ENCODE peak calls at places on chromosomes 2 and 18, in eight cellular contexts. One of them, this sample, is unnamed.

GRCh38 chr2:53880756-53881155 is 21.0 kb upstream of the GPR75 start:
- DNase-seq in sigmoid colon: no peak
- DNase-seq in right lobe of liver: no peak
- DNase-seq in ovary: no peak
- DNase-seq in body of pancreas: no peak
- DNase-seq in lower leg skin: no peak
- DNase-seq in transverse colon: no peak
- DNase-seq in HCT116: no peak
- DNase-seq in this sample: no peak

GRCh38 chr2:110714824-110715223 is 17.5 kb upstream of the ACOXL start:
- DNase-seq in sigmoid colon: no peak
- DNase-seq in right lobe of liver: no peak
- DNase-seq in ovary: no peak
- DNase-seq in body of pancreas: no peak
- DNase-seq in lower leg skin: no peak
- DNase-seq in transverse colon: peak; percentile 39
- DNase-seq in HCT116: no peak
- DNase-seq in this sample: no peak

GRCh38 chr2:99543247-99543646 is 53.4 kb upstream of the REV1 start:
- DNase-seq in sigmoid colon: no peak
- DNase-seq in right lobe of liver: no peak
- DNase-seq in ovary: no peak
- DNase-seq in body of pancreas: no peak
- DNase-seq in lower leg skin: no peak
- DNase-seq in transverse colon: no peak
- DNase-seq in HCT116: no peak
- DNase-seq in this sample: no peak

GRCh38 chr2:170771049-170771937 is 1.1 kb downstream of the ERICH2 start:
- DNase-seq in sigmoid colon: no peak
- DNase-seq in right lobe of liver: no peak
- DNase-seq in ovary: no peak
- DNase-seq in body of pancreas: no peak
- DNase-seq in lower leg skin: no peak
- DNase-seq in transverse colon: peak; percentile 39
- DNase-seq in HCT116: peak; percentile 7
- DNase-seq in this sample: no peak

GRCh38 chr2:241645056-241645914 is 7.8 kb downstream of the ATG4B start:
- DNase-seq in sigmoid colon: no peak
- DNase-seq in right lobe of liver: no peak
- DNase-seq in ovary: no peak
- DNase-seq in body of pancreas: no peak
- DNase-seq in lower leg skin: no peak
- DNase-seq in transverse colon: no peak
- DNase-seq in HCT116: no peak
- DNase-seq in this sample: no peak

GRCh38 chr2:229714080-229714735 is at the start of gene DNER:
- DNase-seq in sigmoid colon: no peak
- DNase-seq in right lobe of liver: peak; percentile 48
- DNase-seq in ovary: no peak
- DNase-seq in body of pancreas: peak; percentile 66
- DNase-seq in lower leg skin: no peak
- DNase-seq in transverse colon: peak; percentile 20
- DNase-seq in HCT116: no peak
- DNase-seq in this sample: peak; percentile 79

GRCh38 chr2:9897796-9898195 is 53.7 kb upstream of the GRHL1 start:
- DNase-seq in sigmoid colon: no peak
- DNase-seq in right lobe of liver: no peak
- DNase-seq in ovary: no peak
- DNase-seq in body of pancreas: no peak
- DNase-seq in lower leg skin: no peak
- DNase-seq in transverse colon: no peak
- DNase-seq in HCT116: no peak
- DNase-seq in this sample: no peak

GRCh38 chr18:36578871-36579270 is 249.9 kb downstream of the TPGS2 start:
- DNase-seq in sigmoid colon: no peak
- DNase-seq in right lobe of liver: no peak
- DNase-seq in ovary: no peak
- DNase-seq in body of pancreas: no peak
- DNase-seq in lower leg skin: no peak
- DNase-seq in transverse colon: no peak
- DNase-seq in HCT116: no peak
- DNase-seq in this sample: peak; percentile 60

GRCh38 chr2:96163768-96164429 is 18.7 kb upstream of the DUSP2 start:
- DNase-seq in sigmoid colon: peak; percentile 40
- DNase-seq in right lobe of liver: no peak
- DNase-seq in ovary: no peak
- DNase-seq in body of pancreas: peak; percentile 21
- DNase-seq in lower leg skin: peak; percentile 84
- DNase-seq in transverse colon: peak; percentile 55
- DNase-seq in HCT116: no peak
- DNase-seq in this sample: no peak

GRCh38 chr18:76465630-76466409 is 29.2 kb downstream of the ZNF516 start:
- DNase-seq in sigmoid colon: peak; percentile 55
- DNase-seq in right lobe of liver: no peak
- DNase-seq in ovary: no peak
- DNase-seq in body of pancreas: no peak
- DNase-seq in lower leg skin: peak; percentile 77
- DNase-seq in transverse colon: no peak
- DNase-seq in HCT116: no peak
- DNase-seq in this sample: no peak

DNA sequence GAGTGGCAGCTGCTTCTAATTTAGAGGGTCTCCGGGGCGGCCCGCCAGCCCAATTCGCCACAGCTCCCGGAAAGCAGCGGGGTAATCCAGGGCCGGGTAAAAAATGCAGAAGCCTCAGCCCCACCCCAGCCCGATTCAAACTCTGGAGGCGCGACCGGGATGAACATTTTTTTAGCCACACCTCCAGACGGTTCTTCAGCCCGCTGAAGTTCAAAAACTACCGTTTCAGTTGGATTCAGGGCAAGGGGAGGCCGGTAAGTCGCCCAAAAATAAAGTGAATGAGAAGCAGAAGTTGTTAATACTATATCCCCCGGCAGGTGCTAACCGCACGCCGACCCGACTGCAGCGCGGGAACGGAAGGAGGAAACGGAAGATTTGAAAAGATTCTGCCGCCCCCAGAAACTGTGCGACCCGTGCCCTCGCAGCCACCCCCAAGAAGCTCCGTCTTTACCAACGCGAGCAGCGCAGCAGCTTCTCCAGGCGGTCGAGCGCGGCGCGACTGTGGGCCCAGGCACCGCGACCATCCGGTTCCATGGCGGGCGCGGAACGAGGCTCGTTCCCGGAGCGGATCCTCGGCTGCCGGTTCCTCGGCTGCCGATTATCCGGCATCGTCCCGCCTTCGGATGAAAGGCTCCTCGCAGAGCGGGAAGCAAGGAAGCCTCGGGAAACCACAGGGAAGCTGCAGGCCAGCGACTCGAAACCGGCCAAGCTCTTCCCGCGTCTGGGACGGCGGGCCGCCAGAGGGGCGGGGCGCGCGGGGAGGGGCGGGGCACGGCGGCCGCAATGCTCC is at the start of gene BARD1:
- DNase-seq in sigmoid colon: peak; percentile 75
- DNase-seq in right lobe of liver: peak; percentile 63
- DNase-seq in ovary: peak; percentile 33
- DNase-seq in body of pancreas: peak; percentile 48
- DNase-seq in lower leg skin: peak; percentile 92
- DNase-seq in transverse colon: peak; percentile 70
- DNase-seq in HCT116: peak; percentile 16
- DNase-seq in this sample: peak; percentile 52
- TF ChIP-seq POLR2A in sigmoid colon: peak; percentile 60
- TF ChIP-seq POLR2A in right lobe of liver: no peak
- TF ChIP-seq POLR2A in ovary: peak; percentile 46
- TF ChIP-seq POLR2A in body of pancreas: peak; percentile 46
- TF ChIP-seq POLR2A in lower leg skin: no peak
- TF ChIP-seq POLR2A in transverse colon: peak; percentile 46
- TF ChIP-seq POLR2A in HCT116: no peak
- TF ChIP-seq POLR2A in this sample: peak; percentile 13

DNA sequence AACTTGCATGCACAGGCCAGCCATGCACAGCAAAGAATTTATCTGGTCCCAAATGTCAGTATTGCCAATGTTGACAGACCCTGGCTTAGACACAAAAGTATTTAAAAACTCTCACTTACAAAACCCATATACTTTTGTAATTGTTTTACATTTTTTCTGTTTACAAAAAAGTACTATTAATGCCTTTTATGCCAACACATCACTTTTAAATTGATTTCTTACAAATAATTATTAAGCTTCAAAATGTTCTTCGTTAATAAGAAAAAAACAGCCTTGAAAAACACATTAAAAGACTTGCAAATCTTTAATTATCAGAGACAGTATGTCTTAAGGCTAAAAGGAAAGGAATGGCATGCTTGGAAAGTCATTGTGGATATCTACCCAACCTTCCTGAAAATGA is 181.3 kb upstream of the TWIST2 start:
- DNase-seq in sigmoid colon: no peak
- DNase-seq in right lobe of liver: no peak
- DNase-seq in ovary: no peak
- DNase-seq in body of pancreas: no peak
- DNase-seq in lower leg skin: no peak
- DNase-seq in transverse colon: no peak
- DNase-seq in HCT116: no peak
- DNase-seq in this sample: no peak
- TF ChIP-seq CTCF in sigmoid colon: no peak
- TF ChIP-seq CTCF in right lobe of liver: no peak
- TF ChIP-seq CTCF in ovary: no peak
- TF ChIP-seq CTCF in body of pancreas: no peak
- TF ChIP-seq CTCF in lower leg skin: no peak
- TF ChIP-seq CTCF in transverse colon: no peak
- TF ChIP-seq CTCF in HCT116: no peak
- TF ChIP-seq CTCF in this sample: no peak

DNA sequence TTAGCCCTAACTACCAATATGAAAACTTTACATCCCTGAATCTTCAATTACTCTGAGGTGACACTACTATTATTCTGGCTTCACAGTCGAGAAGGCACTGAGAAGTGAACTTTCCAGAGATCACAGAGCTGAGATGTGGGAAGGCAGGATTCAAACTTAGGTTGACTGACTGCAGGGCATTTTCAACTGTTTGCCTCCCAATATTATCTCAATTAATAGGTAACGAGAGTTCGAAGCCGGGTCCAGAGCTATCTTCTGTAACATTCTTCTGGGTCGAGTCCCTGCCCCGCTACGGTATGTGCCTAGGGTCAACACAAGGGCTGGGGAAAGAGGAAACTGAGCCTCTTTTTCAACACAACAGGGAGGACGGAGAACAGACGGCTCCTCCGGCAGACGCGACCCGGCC is 755 bp downstream of the CHMP3 start:
- DNase-seq in sigmoid colon: no peak
- DNase-seq in right lobe of liver: no peak
- DNase-seq in ovary: no peak
- DNase-seq in body of pancreas: no peak
- DNase-seq in lower leg skin: no peak
- DNase-seq in transverse colon: no peak
- DNase-seq in HCT116: no peak
- DNase-seq in this sample: no peak
- TF ChIP-seq POLR2A in sigmoid colon: no peak
- TF ChIP-seq POLR2A in right lobe of liver: no peak
- TF ChIP-seq POLR2A in ovary: no peak
- TF ChIP-seq POLR2A in body of pancreas: no peak
- TF ChIP-seq POLR2A in lower leg skin: no peak
- TF ChIP-seq POLR2A in transverse colon: no peak
- TF ChIP-seq POLR2A in HCT116: no peak
- TF ChIP-seq POLR2A in this sample: no peak

DNA sequence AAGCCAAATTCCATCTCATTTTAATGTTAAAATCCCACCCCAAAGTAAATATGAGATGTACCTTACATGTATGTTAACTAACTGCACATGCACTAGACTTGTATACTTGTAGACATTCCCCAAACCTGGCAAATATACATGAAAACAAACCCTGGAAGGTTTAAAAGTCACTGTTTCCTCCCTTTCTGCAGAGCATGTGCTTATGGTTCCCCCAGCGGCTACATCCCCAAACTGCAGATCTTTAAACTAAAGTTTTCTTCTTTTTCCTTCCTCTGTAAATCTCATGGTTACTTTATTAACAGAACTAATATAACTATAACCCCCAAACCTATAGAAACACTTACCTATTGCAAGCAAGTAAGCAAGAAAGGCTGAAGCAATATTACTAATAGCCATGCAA is 731.5 kb downstream of the LRP1B start:
- DNase-seq in sigmoid colon: no peak
- DNase-seq in right lobe of liver: no peak
- DNase-seq in ovary: no peak
- DNase-seq in body of pancreas: no peak
- DNase-seq in lower leg skin: no peak
- DNase-seq in transverse colon: no peak
- DNase-seq in HCT116: no peak
- DNase-seq in this sample: no peak
- TF ChIP-seq CTCF in sigmoid colon: no peak
- TF ChIP-seq CTCF in right lobe of liver: peak; percentile 37
- TF ChIP-seq CTCF in ovary: no peak
- TF ChIP-seq CTCF in body of pancreas: no peak
- TF ChIP-seq CTCF in lower leg skin: no peak
- TF ChIP-seq CTCF in transverse colon: no peak
- TF ChIP-seq CTCF in HCT116: peak; percentile 7
- TF ChIP-seq CTCF in this sample: no peak

This sample was measured in adrenal gland.